ENCODE peak calls at places on chromosomes 12 and 14, in six cellular contexts. Q is A549, J is HEK293T, M is GM12878, G is K562, X is HepG2. I is an unnamed sample.

GRCh38 chr12:76790564-76791552 is 26.9 kb downstream of the ZDHHC17 start:
- DNase-seq in G (peak), X (peak), M (no peak), J (peak), Q (peak), I (peak)

GRCh38 chr12:113392988-113393579 is 10.6 kb downstream of the SDS start:
- DNase-seq in Q (peak), X (peak), M (peak), G (peak), J (peak), I (no peak)

GRCh38 chr12:95721320-95721719 is 69.2 kb downstream of the NTN4 start:
- DNase-seq in J (no peak), Q (peak), G (no peak), M (no peak), X (no peak), I (peak)

GRCh38 chr12:1917172-1918070 is 1.0 kb downstream of the CACNA2D4 start:
- DNase-seq in X (no peak), Q (no peak), M (no peak), J (peak), G (peak), I (no peak)

GRCh38 chr14:92747701-92748258 is 647 bp downstream of the LGMN start:
- DNase-seq in G (no peak), X (peak), Q (no peak), J (no peak), M (no peak), I (no peak)

GRCh38 chr12:123131879-123132402 is 18.9 kb downstream of the PITPNM2 start:
- DNase-seq in M (no peak), G (no peak), J (no peak), X (no peak), Q (no peak), I (no peak)

GRCh38 chr12:50922820-50923219 is 29.5 kb upstream of the HIGD1C start:
- DNase-seq in J (no peak), X (no peak), Q (no peak), G (no peak), M (no peak), I (peak)

GRCh38 chr12:95300286-95300685 is 82.7 kb downstream of the VEZT start:
- DNase-seq in M (no peak), J (no peak), G (no peak), Q (no peak), X (no peak), I (no peak)

GRCh38 chr12:112868459-112869041 is 38.2 kb upstream of the OAS1 start:
- DNase-seq in J (no peak), M (no peak), X (peak), Q (no peak), G (peak), I (no peak)

GRCh38 chr12:98296462-98297079 is 218.8 kb upstream of the TMPO start:
- DNase-seq in J (no peak), X (no peak), G (no peak), M (no peak), Q (no peak), I (no peak)

GRCh38 chr14:99627100-99627499 is 17.8 kb upstream of the HHIPL1 start:
- DNase-seq in Q (no peak), M (no peak), X (no peak), J (no peak), G (no peak), I (no peak)

GRCh38 chr12:62911288-62911687 is 23.7 kb downstream of the PPM1H start:
- DNase-seq in M (no peak), Q (no peak), G (no peak), X (no peak), J (no peak), I (no peak)

GRCh38 chr12:126688556-126688955 is 1578.4 kb upstream of the TMEM132C start:
- DNase-seq in M (no peak), G (no peak), X (no peak), J (no peak), Q (no peak), I (no peak)

GRCh38 chr14:43894534-43894933 is 612.5 kb downstream of the FSCB start:
- DNase-seq in M (no peak), J (peak), X (no peak), Q (peak), G (peak), I (peak)

GRCh38 chr12:53770281-53770680 is 18.5 kb upstream of the CISTR start:
- DNase-seq in M (no peak), Q (peak), J (no peak), G (no peak), X (no peak), I (peak)

GRCh38 chr12:122336015-122336946 is 70.0 kb upstream of the VPS33A start:
- DNase-seq in G (peak), M (no peak), J (peak), Q (peak), X (peak), I (peak)

GRCh38 chr12:1593232-1594044 is 943 bp downstream of the FBXL14 start:
- DNase-seq in M (no peak), Q (peak), G (peak), X (no peak), J (peak), I (no peak)

GRCh38 chr12:28710882-28711281 is 438.2 kb upstream of the FAR2 start:
- DNase-seq in X (no peak), J (no peak), G (no peak), M (no peak), Q (no peak), I (peak)

GRCh38 chr12:116099664-116100432 is 177.6 kb downstream of the MED13L start:
- DNase-seq in J (no peak), X (no peak), Q (no peak), G (no peak), M (no peak), I (no peak)

GRCh38 chr12:53268637-53269562 is 801 bp downstream of the ESPL1 start:
- DNase-seq in Q (no peak), X (no peak), G (no peak), J (no peak), M (no peak), I (no peak)

GRCh38 chr14:37599527-37600368 is 4.3 kb downstream of the TTC6 start:
- DNase-seq in G (no peak), Q (no peak), X (no peak), J (peak), M (no peak), I (no peak)

GRCh38 chr14:88995437-88996198 is 171.2 kb downstream of the TTC8 start:
- DNase-seq in G (no peak), Q (peak), X (no peak), M (no peak), J (no peak), I (peak)

GRCh38 chr12:5619628-5620027 is 187.7 kb downstream of the NTF3 start:
- DNase-seq in G (no peak), X (no peak), J (no peak), M (no peak), Q (no peak), I (no peak)

GRCh38 chr14:32453857-32454810 is 125.0 kb downstream of the AKAP6 start:
- DNase-seq in G (no peak), M (no peak), Q (no peak), X (no peak), J (no peak), I (peak)

GRCh38 chr12:130881046-130881445 is 9.2 kb downstream of the RAN start:
- DNase-seq in Q (no peak), G (no peak), X (no peak), J (no peak), M (no peak), I (no peak)

GRCh38 chr12:130879781-130880389 is 8.0 kb downstream of the RAN start:
- DNase-seq in X (no peak), G (no peak), M (no peak), Q (no peak), J (no peak), I (no peak)

GRCh38 chr12:130880411-130880885 is 8.6 kb downstream of the RAN start:
- DNase-seq in Q (no peak), X (no peak), G (peak), M (no peak), J (no peak), I (no peak)

GRCh38 chr12:130878193-130879185 is 6.6 kb downstream of the RAN start:
- DNase-seq in J (no peak), X (no peak), G (peak), M (no peak), Q (no peak), I (no peak)

GRCh38 chr12:130879212-130879686 is 7.4 kb downstream of the RAN start:
- DNase-seq in X (no peak), G (peak), Q (no peak), M (peak), J (no peak), I (no peak)
- TF ChIP-seq BHLHE40 in X (no peak), G (no peak), Q (no peak), M (peak), J (no peak), I (no peak)

DNA sequence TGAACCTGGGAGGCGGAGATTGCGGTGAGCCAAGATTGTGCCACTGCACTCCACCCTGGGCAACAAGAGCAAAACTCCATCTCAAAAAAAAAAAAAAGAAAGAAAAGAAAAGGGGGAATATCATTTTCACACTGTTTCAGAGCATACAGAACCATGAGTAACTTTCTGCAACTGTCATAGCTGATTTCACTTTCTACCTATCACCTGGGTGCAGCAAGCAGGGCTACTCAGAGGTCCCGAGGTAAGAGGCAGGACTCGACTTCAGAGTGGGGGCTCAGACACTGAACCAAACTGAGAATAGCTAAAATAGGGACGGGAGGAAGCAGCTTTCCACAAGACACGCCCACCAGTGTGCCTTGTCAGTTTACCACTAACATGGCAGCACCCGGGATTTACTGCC is 29.8 kb downstream of the OR10P1 start:
- DNase-seq in M (no peak), Q (no peak), X (no peak), G (no peak), J (no peak), I (no peak)
- TF ChIP-seq BHLHE40 in M (no peak), Q (no peak), X (no peak), G (no peak), J (no peak), I (no peak)

GRCh38 chr12:22858849-22859569 is 234.0 kb downstream of the ETNK1 start:
- DNase-seq in M (no peak), X (no peak), Q (no peak), J (no peak), G (no peak), I (peak)
- TF ChIP-seq BHLHE40 in M (no peak), X (no peak), Q (no peak), J (no peak), G (no peak), I (no peak)

DNA sequence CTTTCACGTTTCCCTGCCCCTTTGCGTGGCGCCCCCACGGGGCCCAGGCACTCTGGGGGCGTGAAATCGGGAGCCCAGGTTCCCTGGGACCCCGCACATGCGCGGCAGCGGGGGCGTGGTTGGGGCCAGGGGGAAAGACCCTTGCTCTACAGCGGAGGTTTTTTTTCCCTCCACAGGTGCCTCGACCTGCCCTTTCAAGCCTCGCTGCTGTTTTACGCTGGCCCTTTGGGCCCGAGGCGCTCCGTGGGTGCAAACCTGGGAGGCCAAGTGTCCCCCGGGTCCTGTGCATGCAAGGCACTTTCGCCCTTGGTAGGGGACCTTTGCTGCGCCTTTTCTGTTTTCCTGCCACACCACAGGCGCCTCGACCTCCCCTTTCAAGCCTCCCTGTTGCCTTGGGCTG is 329.8 kb downstream of the ALG10 start:
- DNase-seq in G (no peak), X (no peak), J (no peak), Q (no peak), M (no peak), I (no peak)
- TF ChIP-seq BHLHE40 in G (no peak), X (no peak), J (no peak), Q (no peak), M (no peak), I (no peak)

DNA sequence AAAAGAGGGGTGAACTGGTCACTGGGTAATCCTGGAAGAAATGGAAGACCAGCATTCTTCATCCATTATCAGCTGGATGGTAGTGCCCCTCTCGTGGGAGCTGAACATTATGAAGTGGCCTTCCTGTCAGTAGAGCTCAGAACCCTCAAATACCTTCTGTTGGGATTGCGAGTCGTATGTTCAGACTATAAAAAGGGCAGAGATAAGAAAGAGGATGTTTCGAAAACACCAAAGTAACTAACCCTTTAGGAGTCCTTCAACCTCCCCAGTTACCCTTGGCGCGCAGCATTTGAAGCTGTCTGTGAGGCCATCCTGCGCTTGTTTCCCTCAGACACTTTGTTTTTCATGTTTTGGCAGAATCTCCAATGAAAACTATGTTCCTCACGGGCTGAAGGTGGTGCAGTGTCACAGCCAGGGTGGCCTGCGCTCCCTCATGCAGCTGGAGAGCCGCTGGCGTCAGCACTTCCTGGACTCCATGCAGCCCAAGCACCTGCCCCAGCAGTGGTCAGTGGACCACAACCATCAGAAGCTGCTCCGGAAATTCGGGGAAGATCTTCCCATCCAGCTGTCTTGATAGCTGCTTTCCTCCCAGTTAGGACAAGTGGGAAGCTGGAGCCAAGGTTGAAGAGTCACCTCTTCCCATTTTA is 19.3 kb upstream of the GALNT16 start:
- DNase-seq in X (no peak), G (no peak), J (no peak), M (no peak), Q (no peak), I (no peak)
- TF ChIP-seq BHLHE40 in X (no peak), G (no peak), J (no peak), M (no peak), Q (no peak), I (no peak)

GRCh38 chr12:401235-402126 is at the start of gene CCDC77:
- DNase-seq in X (peak), G (peak), J (peak), M (peak), Q (peak), I (peak)
- TF ChIP-seq BHLHE40 in X (no peak), G (no peak), J (no peak), M (peak), Q (no peak), I (no peak)

GRCh38 chr12:90331262-90331661 is 622.6 kb upstream of the ATP2B1 start:
- DNase-seq in X (no peak), G (no peak), Q (no peak), M (no peak), J (no peak), I (no peak)
- TF ChIP-seq BHLHE40 in X (no peak), G (no peak), Q (no peak), M (no peak), J (no peak), I (no peak)

GRCh38 chr14:34496679-34497513 is 34.9 kb upstream of the SPTSSA start:
- DNase-seq in G (peak), Q (peak), M (no peak), X (peak), J (no peak), I (peak)
- TF ChIP-seq BHLHE40 in G (peak), Q (no peak), M (no peak), X (peak), J (no peak), I (peak)

DNA sequence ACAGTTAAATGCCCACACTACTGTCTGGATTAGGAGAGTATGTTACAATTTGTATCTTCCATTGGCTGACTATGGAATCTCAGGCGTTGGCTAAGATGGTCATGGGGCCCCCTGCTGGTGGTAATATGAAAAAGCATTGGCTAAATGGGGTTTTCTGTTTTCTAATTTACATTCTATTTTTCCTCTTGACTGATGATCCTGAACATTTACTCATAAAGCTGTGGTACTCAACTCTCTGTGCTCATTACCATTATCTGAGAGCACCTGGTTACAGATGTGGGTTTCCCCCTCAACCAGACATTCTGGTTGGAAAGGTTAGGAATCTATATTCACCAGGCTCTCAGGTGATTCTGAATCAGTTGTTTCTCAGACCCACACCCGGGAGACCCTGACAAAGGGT is 64.8 kb downstream of the WSCD2 start:
- DNase-seq in G (peak), M (no peak), Q (peak), J (peak), X (peak), I (peak)
- TF ChIP-seq BHLHE40 in G (no peak), M (no peak), Q (no peak), J (no peak), X (no peak), I (no peak)